ENCODE peak calls at places on chromosome 5, in nine cellular contexts. X, W, A, D, I, N, K, Y and M are unnamed samples.

GRCh38 chr5:14105717-14106435 is 37.3 kb upstream of the TRIO start:
- DNase-seq in X (no peak), W (peak; percentile 13), A (no peak), D (no peak), I (no peak), N (peak; percentile 69), K (no peak), Y (no peak), M (no peak)

GRCh38 chr5:80864706-80865435 is 95.3 kb upstream of the RASGRF2 start:
- DNase-seq in X (no peak), W (no peak), A (no peak), D (no peak), I (no peak), N (no peak), K (no peak), Y (no peak), M (no peak)

GRCh38 chr5:147037517-147038205 is 159.1 kb upstream of the PPP2R2B start:
- DNase-seq in X (no peak), W (no peak), A (no peak), D (no peak), I (no peak), N (no peak), K (no peak), Y (no peak), M (no peak)

GRCh38 chr5:151101151-151101550 is 20.3 kb upstream of the TNIP1 start:
- DNase-seq in X (no peak), W (peak; percentile 86), A (no peak), D (peak; percentile 81), I (no peak), N (no peak), K (no peak), Y (no peak), M (no peak)

GRCh38 chr5:94375801-94376200 is 242.6 kb downstream of the KIAA0825 start:
- DNase-seq in X (no peak), W (no peak), A (peak; percentile 30), D (no peak), I (no peak), N (no peak), K (no peak), Y (no peak), M (no peak)

GRCh38 chr5:144467795-144468194 is 297.1 kb downstream of the KCTD16 start:
- DNase-seq in X (no peak), W (peak; percentile 57), A (no peak), D (no peak), I (no peak), N (peak; percentile 9), K (no peak), Y (peak; percentile 87), M (no peak)

GRCh38 chr5:56740000-56740399 is 75.3 kb upstream of the MAP3K1 start:
- DNase-seq in X (no peak), W (no peak), A (no peak), D (no peak), I (no peak), N (no peak), K (no peak), Y (no peak), M (no peak)

GRCh38 chr5:136906545-136906944 is 541.2 kb upstream of the TRPC7 start:
- DNase-seq in X (no peak), W (no peak), A (no peak), D (no peak), I (no peak), N (no peak), K (no peak), Y (no peak), M (no peak)

DNA sequence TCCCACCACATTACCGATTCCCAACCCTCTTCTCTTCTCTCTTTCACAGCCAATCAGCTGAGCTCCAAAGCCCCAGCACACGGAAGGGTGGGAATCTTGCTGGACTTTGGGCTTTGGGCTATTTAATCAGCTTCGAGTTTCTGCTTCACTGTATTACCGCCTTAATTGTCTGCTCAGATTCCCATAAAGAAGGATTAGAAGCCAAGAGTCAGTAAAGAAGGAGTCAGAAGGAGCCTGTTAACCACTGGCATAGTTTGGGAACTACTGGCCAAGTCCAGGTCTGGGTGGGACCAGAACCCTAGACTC is 4.4 kb downstream of the SPRY4 start:
- DNase-seq in X (no peak), W (no peak), A (no peak), D (no peak), I (no peak), N (no peak), K (no peak), Y (peak; percentile 62), M (no peak)
- H3K4me3 ChIP-seq in X (peak overlapping the region; percentile 83), W (no peak overlapping the region), A (peak overlapping the region; percentile 100), D (peak overlapping the region; percentile 10), I (peak overlapping the region; percentile 21), N (no peak overlapping the region), K (no peak overlapping the region), Y (peak overlapping the region; percentile 13), M (peak overlapping the region; percentile 63)

DNA sequence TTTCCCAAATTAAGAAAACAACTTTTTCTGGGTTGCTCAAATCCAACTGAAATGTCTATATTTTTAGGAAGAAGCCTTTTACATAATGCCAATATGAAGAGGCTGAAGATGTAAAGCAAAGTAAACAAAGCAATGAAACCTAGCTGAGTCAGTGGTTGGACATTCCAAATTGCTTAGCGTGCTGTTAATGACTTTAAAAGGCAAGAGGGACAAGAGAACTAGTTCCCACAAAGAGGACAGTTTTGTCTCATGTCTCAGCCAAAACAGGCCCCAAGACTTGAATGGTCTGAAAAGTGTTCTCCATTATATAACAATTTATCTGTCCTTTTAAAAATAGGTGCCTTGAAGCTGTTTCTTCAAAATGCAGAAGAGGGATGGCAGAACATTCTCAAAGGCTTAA is 407.0 kb downstream of the ENC1 start:
- DNase-seq in X (no peak), W (no peak), A (no peak), D (no peak), I (no peak), N (no peak), K (no peak), Y (no peak), M (no peak)
- H3K4me1 ChIP-seq in X (no peaks in the 10 kb centered on the region), W (no peaks in the 10 kb centered on the region), A (no peaks in the 10 kb centered on the region), D (no peaks in the 10 kb centered on the region), I (no peaks in the 10 kb centered on the region), N (peaks cover 10% of the 10 kb centered on the region), K (no peaks in the 10 kb centered on the region), Y (peaks cover 4% of the 10 kb centered on the region), M (no peaks in the 10 kb centered on the region)

GRCh38 chr5:178182158-178182876 is 4.9 kb downstream of the GMCL2 start:
- DNase-seq in X (no peak), W (no peak), A (no peak), D (no peak), I (no peak), N (no peak), K (no peak), Y (no peak), M (no peak)
- H3K4me3 ChIP-seq in X (no peak overlapping the region), W (no peak overlapping the region), A (no peak overlapping the region), D (no peak overlapping the region), I (no peak overlapping the region), N (no peak overlapping the region), K (no peak overlapping the region), Y (no peak overlapping the region), M (no peak overlapping the region)

GRCh38 chr5:34533582-34534236 is 122.4 kb upstream of the RAI14 start:
- DNase-seq in X (no peak), W (no peak), A (no peak), D (no peak), I (no peak), N (no peak), K (no peak), Y (no peak), M (no peak)

GRCh38 chr5:34531736-34532135 is 124.4 kb upstream of the RAI14 start:
- DNase-seq in X (no peak), W (no peak), A (no peak), D (no peak), I (no peak), N (no peak), K (no peak), Y (no peak), M (no peak)

GRCh38 chr5:34529581-34530331 is 126.4 kb upstream of the RAI14 start:
- DNase-seq in X (no peak), W (no peak), A (no peak), D (no peak), I (no peak), N (no peak), K (no peak), Y (no peak), M (no peak)

GRCh38 chr5:34534237-34535108 is 121.7 kb upstream of the RAI14 start:
- DNase-seq in X (no peak), W (peak; percentile 25), A (no peak), D (no peak), I (no peak), N (no peak), K (no peak), Y (no peak), M (no peak)

DNA sequence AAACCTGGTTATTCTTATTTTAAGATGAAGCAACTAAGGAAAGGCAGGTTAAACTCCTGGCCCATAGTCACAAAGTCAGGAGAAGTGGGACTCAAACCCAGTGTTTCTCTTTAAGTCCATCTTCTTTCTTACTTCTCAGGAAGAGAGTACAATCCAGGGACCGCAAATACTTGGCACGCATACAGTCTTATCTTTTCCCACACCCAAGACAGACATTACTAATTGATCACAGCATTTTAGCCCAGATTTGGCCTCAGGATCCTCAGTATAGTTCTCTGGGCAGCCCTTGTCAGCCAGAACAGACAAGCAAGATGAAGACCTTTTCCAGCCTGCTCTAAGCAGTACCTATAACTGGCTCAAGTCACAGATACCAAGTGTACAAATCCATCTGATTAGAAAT is 125.5 kb upstream of the RAI14 start:
- DNase-seq in X (no peak), W (no peak), A (no peak), D (no peak), I (no peak), N (no peak), K (no peak), Y (no peak), M (no peak)
- H3K4me1 ChIP-seq in X (peaks cover 30% of the 10 kb centered on the region), W (peaks cover 8% of the 10 kb centered on the region), A (no peaks in the 10 kb centered on the region), D (peaks cover 31% of the 10 kb centered on the region), I (no peaks in the 10 kb centered on the region), N (peaks cover 17% of the 10 kb centered on the region), K (no peaks in the 10 kb centered on the region), Y (no peaks in the 10 kb centered on the region), M (peaks cover 15% of the 10 kb centered on the region)

GRCh38 chr5:178252258-178252657 is 19.7 kb upstream of the PHYKPL start:
- DNase-seq in X (no peak), W (no peak), A (no peak), D (no peak), I (no peak), N (no peak), K (no peak), Y (no peak), M (no peak)
- H3K4me3 ChIP-seq in X (no peak overlapping the region), W (no peak overlapping the region), A (no peak overlapping the region), D (no peak overlapping the region), I (no peak overlapping the region), N (no peak overlapping the region), K (no peak overlapping the region), Y (no peak overlapping the region), M (no peak overlapping the region)